ENCODE peak calls at places on chromosomes 12 and 14, in five cellular contexts. X, Q, F, I and V are unnamed samples.

GRCh38 chr12:126601184-126602170 is 1536.2 kb downstream of the AACS start:
- DNase-seq in X (no peak), F (no peak), Q (no peak), I (no peak), V (no peak)

GRCh38 chr12:64385468-64385867 is 5.1 kb downstream of the C12orf56 start:
- DNase-seq in Q (no peak), X (no peak), F (peak; percentile 47), I (no peak), V (no peak)

GRCh38 chr12:75657866-75658265 is 146.5 kb upstream of the KRR1 start:
- DNase-seq in I (no peak), X (no peak), Q (no peak), F (no peak), V (no peak)

GRCh38 chr12:52681551-52682380 is 1.6 kb upstream of the KRT1 start:
- DNase-seq in I (no peak), Q (no peak), F (no peak), X (no peak), V (no peak)

GRCh38 chr14:33237102-33237501 is 298.4 kb downstream of the NPAS3 start:
- DNase-seq in X (peak; percentile 51), I (no peak), Q (no peak), F (no peak), V (no peak)

GRCh38 chr12:52121848-52122838 is 42.6 kb downstream of the SMIM41 start:
- DNase-seq in Q (peak; percentile 85), I (peak; percentile 67), F (no peak), X (peak; percentile 90), V (peak; percentile 86)

GRCh38 chr14:43981135-43981787 is 525.8 kb downstream of the FSCB start:
- DNase-seq in I (no peak), Q (peak; percentile 37), X (no peak), F (no peak), V (no peak)

GRCh38 chr14:28755930-28756895 is 10.4 kb upstream of the FOXG1 start:
- DNase-seq in X (peak; percentile 47), I (no peak), Q (no peak), F (no peak), V (no peak)

GRCh38 chr14:100041274-100041673 is 23.9 kb upstream of the EVL start:
- DNase-seq in X (no peak), I (no peak), Q (no peak), F (no peak), V (no peak)

GRCh38 chr12:55932546-55932919 is 1.6 kb downstream of the DGKA start:
- DNase-seq in X (no peak), I (peak; percentile 32), F (no peak), Q (no peak), V (peak; percentile 80)

GRCh38 chr14:68690106-68690960 is 102.5 kb downstream of the ZFP36L1 start:
- DNase-seq in Q (no peak), I (no peak), F (no peak), X (no peak), V (no peak)

GRCh38 chr12:67911293-67911637 is 78.0 kb upstream of the IFNG-AS1 start:
- DNase-seq in Q (no peak), X (no peak), F (no peak), I (no peak), V (no peak)

GRCh38 chr12:67911789-67912188 is 77.5 kb upstream of the IFNG-AS1 start:
- DNase-seq in I (no peak), F (no peak), X (no peak), Q (no peak), V (no peak)

GRCh38 chr12:67909681-67910080 is 79.6 kb upstream of the IFNG-AS1 start:
- DNase-seq in F (no peak), Q (no peak), I (no peak), X (no peak), V (no peak)

GRCh38 chr12:67909091-67909531 is 80.1 kb upstream of the IFNG-AS1 start:
- DNase-seq in X (no peak), F (no peak), I (no peak), Q (no peak), V (no peak)

GRCh38 chr12:67910360-67911292 is 78.6 kb upstream of the IFNG-AS1 start:
- DNase-seq in Q (no peak), I (peak; percentile 48), X (no peak), F (no peak), V (no peak)
- H3K4me2 ChIP-seq in Q (no peak overlapping the region), I (peak overlapping the region; percentile 35), X (no peak overlapping the region), F (peak overlapping the region; percentile 37), V (no peak overlapping the region)

DNA sequence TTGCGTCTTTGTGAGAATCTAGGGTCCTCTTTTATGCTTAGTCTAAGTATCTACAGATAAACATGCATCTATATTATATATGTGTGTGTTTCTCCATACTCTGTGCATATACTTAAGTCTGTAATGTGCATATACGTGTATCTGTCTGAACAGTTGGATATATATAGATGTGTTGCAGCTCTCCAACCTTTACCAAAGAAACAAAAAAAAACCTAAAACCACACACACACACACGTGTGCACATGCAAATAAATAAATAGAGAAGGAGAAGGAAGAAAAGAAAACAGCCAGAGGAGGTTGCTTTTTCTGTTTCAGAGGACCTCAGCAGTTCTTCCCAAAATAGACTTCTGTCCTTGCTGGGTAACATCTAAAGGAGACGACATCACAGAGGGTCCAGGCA is 244.9 kb downstream of the CACNA1C start:
- DNase-seq in Q (no peak), F (no peak), X (no peak), I (no peak), V (peak; percentile 62)
- H3K27ac ChIP-seq in Q (no peak overlapping the region), F (no peak overlapping the region), X (no peak overlapping the region), I (no peak overlapping the region), V (peak overlapping the region; percentile 80)

DNA sequence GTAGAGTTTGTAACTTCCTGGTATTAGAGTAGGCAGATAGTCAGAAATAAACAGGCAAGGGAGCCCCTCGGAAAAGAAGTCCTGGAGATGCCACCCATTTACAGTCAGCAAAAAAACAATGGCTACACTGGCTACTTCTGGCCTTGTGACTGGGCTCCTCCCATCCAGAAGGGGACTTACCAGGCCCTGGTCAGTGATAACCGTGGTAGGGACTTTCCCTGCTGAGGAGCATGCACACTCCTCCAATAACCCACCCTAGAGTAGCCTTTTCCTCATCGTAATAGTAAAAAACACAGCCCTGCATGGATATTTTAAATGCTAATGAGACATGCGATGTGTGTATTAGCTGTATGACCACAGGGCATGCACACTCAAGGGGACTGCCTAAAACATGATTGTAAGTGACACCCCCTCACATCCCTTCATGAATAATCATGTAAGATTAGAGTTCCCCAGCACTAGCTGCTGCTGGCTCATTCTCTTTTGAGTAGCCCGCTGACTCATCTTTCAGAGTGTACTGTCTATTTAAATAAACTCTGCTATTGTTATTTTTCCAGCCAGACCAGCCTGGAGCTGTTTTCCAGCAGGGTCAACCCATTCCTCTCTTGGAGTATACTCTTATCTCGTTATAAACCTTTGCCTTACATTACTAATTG is 413.8 kb upstream of the TMTC1 start:
- DNase-seq in F (no peak), I (no peak), Q (no peak), X (no peak), V (no peak)
- H3K4me2 ChIP-seq in F (no peak overlapping the region), I (no peak overlapping the region), Q (no peak overlapping the region), X (no peak overlapping the region), V (no peak overlapping the region)

DNA sequence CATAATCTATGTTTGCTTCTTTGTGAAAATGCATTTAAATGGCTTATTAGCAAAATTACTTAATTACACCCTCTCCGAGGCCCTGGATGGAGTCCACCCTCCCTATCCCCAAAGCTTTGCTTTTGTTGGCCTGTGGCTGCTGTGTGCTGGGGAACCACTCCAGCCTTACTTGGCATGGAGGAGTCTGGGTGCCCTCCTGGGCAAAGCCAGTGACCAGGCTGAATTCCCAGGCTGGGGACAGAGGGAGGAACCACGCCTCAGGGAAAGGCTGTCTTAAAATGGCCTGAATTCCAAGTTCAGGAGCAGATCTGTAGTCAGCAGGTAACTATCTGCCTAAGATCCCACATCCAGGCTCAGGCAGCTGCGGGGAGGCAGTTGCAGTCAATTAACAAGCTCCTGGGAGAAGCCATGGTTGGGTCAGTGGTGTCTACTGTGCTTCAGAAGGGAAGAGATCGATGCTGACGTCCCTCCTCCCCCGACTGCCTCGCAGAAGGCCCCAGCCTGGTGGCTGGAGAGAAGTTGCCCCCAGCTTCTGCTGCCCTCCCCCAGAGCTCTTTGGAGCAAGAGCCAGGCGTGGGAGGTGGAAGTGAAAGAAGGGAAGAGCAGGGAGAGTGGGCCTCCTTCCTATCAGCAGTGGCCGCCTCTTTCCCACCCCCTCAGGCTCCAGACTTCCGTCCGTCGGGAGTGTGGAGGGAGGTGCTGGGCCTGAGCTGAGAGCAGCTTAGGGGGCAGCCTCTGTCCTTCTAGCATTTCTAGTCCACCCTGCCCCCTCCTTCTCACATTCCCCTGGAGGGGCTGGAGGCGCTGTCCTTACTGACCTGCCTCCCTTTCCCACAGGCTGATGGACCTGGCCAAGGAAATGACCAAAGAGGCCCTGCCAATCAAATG is 11.3 kb downstream of the VASH1 start:
- DNase-seq in Q (peak; percentile 65), X (peak; percentile 52), F (no peak), I (no peak), V (no peak)
- H3K27ac ChIP-seq in Q (peak overlapping the region; percentile 52), X (no peak overlapping the region), F (peak overlapping the region; percentile 4), I (peak overlapping the region; percentile 65), V (no peak overlapping the region)

GRCh38 chr14:102389261-102389660 is 26.5 kb downstream of the TECPR2 start:
- DNase-seq in F (no peak), X (no peak), I (no peak), Q (no peak), V (no peak)
- H3K4me2 ChIP-seq in F (no peak overlapping the region), X (no peak overlapping the region), I (no peak overlapping the region), Q (no peak overlapping the region), V (no peak overlapping the region)

DNA sequence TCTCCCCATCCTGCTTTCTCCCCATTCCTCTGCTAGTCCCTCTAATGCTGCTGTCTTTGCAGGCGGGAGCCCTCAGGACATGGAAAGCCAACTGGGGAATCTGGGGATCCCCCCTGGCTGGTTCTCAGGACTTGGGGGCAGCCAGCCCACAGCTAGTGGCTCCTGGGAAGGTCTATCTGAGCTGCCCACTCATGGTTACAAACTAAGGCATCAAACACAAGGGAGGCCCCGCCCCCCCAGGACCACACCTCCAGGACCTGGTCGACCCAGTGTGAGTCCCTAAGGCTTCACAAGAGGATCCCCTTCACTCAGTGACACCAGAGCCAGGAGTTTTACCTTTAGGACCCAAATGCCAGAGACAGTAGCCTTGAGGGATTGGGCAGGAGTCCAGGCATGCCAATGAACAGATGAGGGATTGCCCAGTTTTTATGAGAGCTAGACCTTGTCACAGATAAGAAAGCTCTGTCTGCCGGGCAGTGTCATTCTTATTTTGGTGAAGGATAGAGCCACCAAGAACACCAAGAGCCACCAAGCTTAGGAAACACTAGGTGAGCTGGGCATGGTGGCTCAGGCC is 8.0 kb upstream of the CPNE6 start:
- DNase-seq in F (no peak), Q (no peak), I (no peak), X (no peak), V (no peak)
- H3K27ac ChIP-seq in F (no peak overlapping the region), Q (no peak overlapping the region), I (no peak overlapping the region), X (no peak overlapping the region), V (no peak overlapping the region)

DNA sequence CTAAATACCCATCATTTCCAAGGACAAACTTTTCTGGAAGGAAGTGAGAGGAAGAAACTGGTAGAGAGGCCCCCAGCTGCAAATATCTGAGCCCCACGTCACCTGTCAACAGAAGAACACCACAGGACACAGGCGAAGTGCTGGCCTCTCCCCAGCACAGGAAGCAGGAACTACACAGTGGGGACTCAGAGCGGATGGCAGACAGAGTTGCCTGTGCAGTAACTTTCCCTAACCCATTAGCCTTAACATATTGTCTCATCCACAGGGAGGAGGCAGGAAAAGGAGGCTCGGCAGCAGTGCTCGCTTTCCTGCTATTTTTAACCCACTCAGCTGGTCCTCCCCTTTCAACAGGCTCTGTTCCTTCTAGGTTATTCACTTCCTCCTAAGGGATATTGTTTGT is 111.5 kb upstream of the TMPO start:
- DNase-seq in I (no peak), F (no peak), Q (no peak), X (no peak), V (no peak)
- H3K4me2 ChIP-seq in I (no peak overlapping the region), F (peak overlapping the region; percentile 4), Q (no peak overlapping the region), X (peak overlapping the region; percentile 64), V (no peak overlapping the region)